ENCODE peak calls at places on chromosomes 1 and 21, in four cellular contexts. One of them, this sample, is unnamed.

GRCh38 chr21:37878946-37879660 is 37.2 kb downstream of the KCNJ6 start:
- DNase-seq in GM12878: no peak
- DNase-seq in WTC11: no peak
- DNase-seq in K562: peak; percentile 32
- DNase-seq in this sample: no peak

GRCh38 chr1:29280780-29281131 is 44.4 kb downstream of the PTPRU start:
- DNase-seq in GM12878: no peak
- DNase-seq in WTC11: no peak
- DNase-seq in K562: no peak
- DNase-seq in this sample: no peak

GRCh38 chr1:157157481-157158190 is 19.4 kb upstream of the ETV3 start:
- DNase-seq in GM12878: no peak
- DNase-seq in WTC11: no peak
- DNase-seq in K562: no peak
- DNase-seq in this sample: no peak

GRCh38 chr1:208942394-208942793 is 641.1 kb upstream of the CAMK1G start:
- DNase-seq in GM12878: no peak
- DNase-seq in WTC11: no peak
- DNase-seq in K562: no peak
- DNase-seq in this sample: no peak

GRCh38 chr1:153928776-153929432 is 6.1 kb upstream of the GATAD2B start:
- DNase-seq in GM12878: no peak
- DNase-seq in WTC11: no peak
- DNase-seq in K562: no peak
- DNase-seq in this sample: peak; percentile 82

GRCh38 chr1:112272101-112272772 is 123.8 kb upstream of the CTTNBP2NL start:
- DNase-seq in GM12878: peak; percentile 8
- DNase-seq in WTC11: no peak
- DNase-seq in K562: no peak
- DNase-seq in this sample: no peak

GRCh38 chr1:21313146-21313885 is 23.1 kb upstream of the ECE1 start:
- DNase-seq in GM12878: no peak
- DNase-seq in WTC11: no peak
- DNase-seq in K562: no peak
- DNase-seq in this sample: peak; percentile 92

GRCh38 chr21:34077888-34078287 is 4.5 kb downstream of the MRPS6 start:
- DNase-seq in GM12878: no peak
- DNase-seq in WTC11: no peak
- DNase-seq in K562: no peak
- DNase-seq in this sample: no peak

GRCh38 chr21:36626791-36627190 is 72.1 kb upstream of the SIM2 start:
- DNase-seq in GM12878: no peak
- DNase-seq in WTC11: no peak
- DNase-seq in K562: no peak
- DNase-seq in this sample: no peak

GRCh38 chr1:223731076-223731770 is 18.9 kb downstream of the CAPN2 start:
- DNase-seq in GM12878: no peak
- DNase-seq in WTC11: no peak
- DNase-seq in K562: no peak
- DNase-seq in this sample: no peak
- TF ChIP-seq USF1 in GM12878: no peak
- TF ChIP-seq USF1 in WTC11: no peak
- TF ChIP-seq USF1 in K562: no peak
- TF ChIP-seq USF1 in this sample: no peak

DNA sequence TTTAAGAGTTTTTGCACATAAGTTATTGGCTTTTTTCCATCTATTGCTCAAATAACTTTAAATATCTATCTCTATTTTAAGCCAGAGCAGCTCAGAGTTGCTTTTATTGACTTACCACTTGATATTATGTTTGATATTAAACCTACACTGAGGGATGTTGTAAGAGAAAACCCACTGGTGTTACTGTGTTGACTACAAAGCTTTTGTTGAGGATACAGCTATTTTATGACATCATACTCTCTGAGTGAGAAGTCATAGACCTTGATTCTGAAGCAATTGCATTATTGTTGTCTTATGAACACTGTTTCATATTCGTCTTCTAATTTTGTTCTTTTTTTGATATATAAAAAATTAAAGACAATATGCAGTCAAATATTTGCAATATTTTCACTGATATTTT is 560.4 kb downstream of the PTBP2 start:
- DNase-seq in GM12878: no peak
- DNase-seq in WTC11: no peak
- DNase-seq in K562: no peak
- DNase-seq in this sample: no peak
- TF ChIP-seq USF1 in GM12878: no peak
- TF ChIP-seq USF1 in WTC11: no peak
- TF ChIP-seq USF1 in K562: no peak
- TF ChIP-seq USF1 in this sample: no peak

GRCh38 chr1:165544996-165545395 is 1.2 kb downstream of the LRRC52 start:
- DNase-seq in GM12878: no peak
- DNase-seq in WTC11: no peak
- DNase-seq in K562: no peak
- DNase-seq in this sample: no peak

GRCh38 chr1:165545974-165546373 is 2.2 kb downstream of the LRRC52 start:
- DNase-seq in GM12878: no peak
- DNase-seq in WTC11: no peak
- DNase-seq in K562: no peak
- DNase-seq in this sample: no peak

GRCh38 chr1:165551469-165551868 is 7.7 kb downstream of the LRRC52 start:
- DNase-seq in GM12878: no peak
- DNase-seq in WTC11: no peak
- DNase-seq in K562: no peak
- DNase-seq in this sample: no peak

GRCh38 chr1:165549908-165550480 is 6.2 kb downstream of the LRRC52 start:
- DNase-seq in GM12878: no peak
- DNase-seq in WTC11: no peak
- DNase-seq in K562: no peak
- DNase-seq in this sample: no peak
- TF ChIP-seq USF1 in GM12878: no peak
- TF ChIP-seq USF1 in WTC11: no peak
- TF ChIP-seq USF1 in K562: no peak
- TF ChIP-seq USF1 in this sample: no peak

GRCh38 chr21:39180429-39181019 is 2.7 kb downstream of the PSMG1 start:
- DNase-seq in GM12878: no peak
- DNase-seq in WTC11: no peak
- DNase-seq in K562: no peak
- DNase-seq in this sample: no peak

GRCh38 chr21:39182016-39182415 is 1.2 kb downstream of the PSMG1 start:
- DNase-seq in GM12878: no peak
- DNase-seq in WTC11: no peak
- DNase-seq in K562: no peak
- DNase-seq in this sample: no peak

GRCh38 chr21:39183272-39184049 is at the start of gene PSMG1:
- DNase-seq in GM12878: peak; percentile 77
- DNase-seq in WTC11: peak; percentile 96
- DNase-seq in K562: peak; percentile 95
- DNase-seq in this sample: peak; percentile 94

GRCh38 chr21:39182484-39183271 is 573 bp downstream of the PSMG1 start:
- DNase-seq in GM12878: no peak
- DNase-seq in WTC11: no peak
- DNase-seq in K562: no peak
- DNase-seq in this sample: no peak

GRCh38 chr21:39181205-39181818 is 1.9 kb downstream of the PSMG1 start:
- DNase-seq in GM12878: no peak
- DNase-seq in WTC11: no peak
- DNase-seq in K562: no peak
- DNase-seq in this sample: no peak
- TF ChIP-seq USF1 in GM12878: no peak
- TF ChIP-seq USF1 in WTC11: no peak
- TF ChIP-seq USF1 in K562: no peak
- TF ChIP-seq USF1 in this sample: no peak

GRCh38 chr21:45329261-45330074 is 41.8 kb upstream of the POFUT2 start:
- DNase-seq in GM12878: no peak
- DNase-seq in WTC11: no peak
- DNase-seq in K562: no peak
- DNase-seq in this sample: no peak
- TF ChIP-seq USF1 in GM12878: no peak
- TF ChIP-seq USF1 in WTC11: no peak
- TF ChIP-seq USF1 in K562: no peak
- TF ChIP-seq USF1 in this sample: no peak

GRCh38 chr21:42858957-42859890 is 20.1 kb downstream of the WDR4 start:
- DNase-seq in GM12878: no peak
- DNase-seq in WTC11: no peak
- DNase-seq in K562: no peak
- DNase-seq in this sample: no peak
- TF ChIP-seq USF1 in GM12878: no peak
- TF ChIP-seq USF1 in WTC11: no peak
- TF ChIP-seq USF1 in K562: no peak
- TF ChIP-seq USF1 in this sample: no peak

GRCh38 chr21:32298658-32299081 is at the start of gene MRAP:
- DNase-seq in GM12878: no peak
- DNase-seq in WTC11: no peak
- DNase-seq in K562: peak; percentile 46
- DNase-seq in this sample: no peak

GRCh38 chr21:32301596-32301995 is 2.9 kb downstream of the MRAP start:
- DNase-seq in GM12878: no peak
- DNase-seq in WTC11: no peak
- DNase-seq in K562: no peak
- DNase-seq in this sample: no peak

GRCh38 chr21:32298148-32298559 is 501 bp upstream of the MRAP start:
- DNase-seq in GM12878: no peak
- DNase-seq in WTC11: no peak
- DNase-seq in K562: no peak
- DNase-seq in this sample: no peak

GRCh38 chr21:32299695-32300094 is 1.0 kb downstream of the MRAP start:
- DNase-seq in GM12878: no peak
- DNase-seq in WTC11: no peak
- DNase-seq in K562: no peak
- DNase-seq in this sample: no peak

DNA sequence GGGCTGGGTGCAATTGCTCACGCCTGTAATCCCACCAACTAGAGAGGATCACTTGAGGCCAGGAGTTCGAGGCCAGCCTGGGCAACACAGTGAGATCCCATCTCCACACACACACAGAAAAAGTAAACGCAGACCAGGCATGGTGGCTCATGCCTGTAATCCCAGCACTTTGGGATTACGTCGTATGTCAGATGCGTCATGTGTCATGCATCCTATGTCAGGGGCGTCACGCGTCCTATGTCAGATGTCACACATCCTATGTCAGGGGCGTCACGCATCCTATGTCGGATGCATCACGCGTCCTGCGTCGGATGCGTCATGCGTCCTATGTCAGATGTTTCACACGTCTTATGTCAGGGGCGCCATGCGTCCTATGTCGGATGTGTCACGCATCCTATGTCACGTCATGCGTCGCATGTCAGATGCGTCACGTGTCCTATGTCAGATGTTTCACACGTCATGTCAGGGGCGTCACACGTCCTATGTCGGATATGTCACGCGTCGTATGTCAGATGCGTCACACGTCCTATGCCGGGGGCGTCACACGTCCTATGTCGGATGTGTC is 1.5 kb downstream of the MRAP start:
- DNase-seq in GM12878: no peak
- DNase-seq in WTC11: no peak
- DNase-seq in K562: no peak
- DNase-seq in this sample: no peak
- TF ChIP-seq USF1 in GM12878: no peak
- TF ChIP-seq USF1 in WTC11: no peak
- TF ChIP-seq USF1 in K562: peak; percentile 40
- TF ChIP-seq USF1 in this sample: no peak

This sample was measured in SK-N-SH.